ENCODE peak calls at places on chromosomes 2 and 18, in six cellular contexts. Z, D, N, M, R and W are unnamed samples. For H3K9me3, the result is how much of the 10 kb centered on the place peaks cover.

GRCh38 chr2:159129301-159129700 is 157.2 kb downstream of the WDSUB1 start:
- DNase-seq in Z (no peak), D (no peak), N (no peak), M (no peak), R (no peak), W (no peak)

GRCh38 chr2:26786207-26787023 is 559 bp downstream of the CENPA start:
- DNase-seq in Z (no peak), D (peak), N (no peak), M (no peak), R (peak), W (no peak)

GRCh38 chr2:70103531-70104061 is 16.3 kb downstream of the PCBP1 start:
- DNase-seq in Z (no peak), D (no peak), N (no peak), M (no peak), R (no peak), W (no peak)

GRCh38 chr2:218145124-218145523 is 19.3 kb downstream of the CXCR2 start:
- DNase-seq in Z (no peak), D (no peak), N (peak), M (no peak), R (no peak), W (no peak)

GRCh38 chr2:119142822-119143221 is 15.7 kb downstream of the C1QL2 start:
- DNase-seq in Z (no peak), D (no peak), N (no peak), M (no peak), R (no peak), W (no peak)

GRCh38 chr2:67137699-67138098 is 259.4 kb upstream of the ETAA1 start:
- DNase-seq in Z (no peak), D (no peak), N (no peak), M (no peak), R (no peak), W (no peak)

GRCh38 chr2:54880428-54880827 is 157.0 kb downstream of the EML6 start:
- DNase-seq in Z (no peak), D (no peak), N (no peak), M (no peak), R (no peak), W (no peak)

GRCh38 chr2:130920417-130921030 is 83.8 kb downstream of the ARHGEF4 start:
- DNase-seq in Z (peak), D (peak), N (peak), M (peak), R (peak), W (peak)

GRCh38 chr18:35875566-35875965 is 96.9 kb upstream of the RMP24 start:
- DNase-seq in Z (no peak), D (no peak), N (no peak), M (no peak), R (no peak), W (no peak)

GRCh38 chr2:225740086-225740485 is 340.6 kb downstream of the NYAP2 start:
- DNase-seq in Z (no peak), D (no peak), N (no peak), M (no peak), R (no peak), W (no peak)

GRCh38 chr2:236916181-236916580 is 169.5 kb upstream of the COPS8 start:
- DNase-seq in Z (no peak), D (no peak), N (no peak), M (no peak), R (no peak), W (no peak)

GRCh38 chr2:26471766-26472706 is 5.9 kb downstream of the OTOF start:
- DNase-seq in Z (no peak), D (no peak), N (no peak), M (no peak), R (no peak), W (no peak)

GRCh38 chr2:103161456-103162289 is 399.8 kb downstream of the TMEM182 start:
- DNase-seq in Z (peak), D (peak), N (peak), M (no peak), R (peak), W (no peak)

GRCh38 chr2:55862673-55863390 is 60.8 kb downstream of the EFEMP1 start:
- DNase-seq in Z (no peak), D (peak), N (peak), M (no peak), R (no peak), W (peak)

GRCh38 chr2:65361623-65362022 is 70.8 kb downstream of the SPRED2 start:
- DNase-seq in Z (no peak), D (no peak), N (no peak), M (no peak), R (no peak), W (no peak)
- H3K27ac ChIP-seq in Z (no peak), D (no peak), N (no peak), M (no peak), R (no peak), W (no peak)

DNA sequence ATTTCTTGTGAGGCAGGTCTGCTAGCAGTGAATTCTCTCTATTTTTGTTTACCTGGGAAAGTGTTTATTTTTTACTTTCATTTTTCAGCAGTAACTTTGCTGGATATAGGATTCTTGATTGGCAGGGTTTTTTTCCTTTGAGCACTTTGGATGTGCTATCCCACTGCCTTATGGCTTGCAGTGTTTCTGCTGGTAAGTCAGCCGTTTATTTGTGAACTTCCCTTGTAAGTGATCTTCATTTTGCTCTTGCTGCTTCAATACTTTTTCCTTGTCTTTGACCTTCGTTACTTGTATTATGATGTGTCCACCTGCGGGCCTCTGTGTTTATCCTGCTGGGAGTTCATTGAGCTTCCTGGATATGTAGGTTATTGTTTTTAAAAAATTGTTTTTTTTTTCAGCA is 54.7 kb downstream of the SLC66A2 start:
- DNase-seq in Z (no peak), D (no peak), N (no peak), M (no peak), R (no peak), W (no peak)
- H3K9me3 ChIP-seq in Z (under half), D (under half), N (half or more), M (half or more), R (under half), W (half or more)

GRCh38 chr2:113156278-113157107 is 17.3 kb upstream of the PSD4 start:
- DNase-seq in Z (no peak), D (no peak), N (no peak), M (no peak), R (peak), W (no peak)
- H3K27ac ChIP-seq in Z (peak), D (peak), N (peak), M (peak), R (peak), W (no peak)

GRCh38 chr2:239917957-239918481 is 107.1 kb downstream of the NDUFA10 start:
- DNase-seq in Z (no peak), D (no peak), N (peak), M (no peak), R (peak), W (no peak)
- H3K9me3 ChIP-seq in Z (under half), D (under half), N (under half), M (under half), R (under half), W (half or more)

DNA sequence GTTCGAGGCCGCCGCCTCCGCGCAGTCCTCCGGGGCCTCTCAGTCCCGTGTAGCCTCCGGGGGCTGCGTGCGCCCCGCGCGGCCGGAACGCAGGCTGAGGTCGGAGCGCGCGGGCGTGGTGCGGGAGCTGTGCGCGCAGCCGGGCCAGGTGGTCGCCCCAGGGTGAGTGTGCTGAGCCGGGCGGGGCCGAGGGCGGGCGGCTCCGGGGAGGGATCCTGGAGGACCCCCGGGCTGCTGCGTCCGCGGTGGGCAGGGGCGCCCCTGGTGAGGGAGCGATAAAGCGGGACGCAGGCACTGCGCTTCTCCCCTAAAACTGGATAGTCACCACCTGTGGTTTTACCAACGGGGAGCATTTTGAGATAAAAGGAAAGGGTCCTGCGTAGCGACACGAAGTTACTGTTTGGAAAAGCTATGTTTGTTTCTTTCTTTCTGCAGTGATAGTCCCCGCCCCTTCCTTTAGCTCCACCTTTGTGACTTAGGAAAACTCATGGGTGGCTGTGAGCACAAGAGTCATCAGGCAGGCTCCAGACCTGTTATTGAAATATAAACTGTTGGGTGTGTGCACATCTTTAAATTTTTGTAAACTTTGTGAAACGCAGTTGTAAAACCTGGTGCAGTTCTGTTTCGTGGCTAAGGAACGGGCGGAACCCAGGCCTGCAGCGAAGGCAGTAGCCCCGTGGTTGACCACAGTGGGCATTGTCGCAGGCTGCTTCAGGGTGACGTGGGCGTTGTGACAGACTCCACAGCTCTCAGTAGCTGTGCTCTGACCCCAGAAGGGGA is 687 bp downstream of the CTDP1 start:
- DNase-seq in Z (peak), D (peak), N (peak), M (peak), R (peak), W (no peak)
- H3K27ac ChIP-seq in Z (peak), D (peak), N (peak), M (peak), R (peak), W (no peak)

GRCh38 chr2:171966688-171967087 is 33.1 kb upstream of the METAP1D start:
- DNase-seq in Z (no peak), D (no peak), N (no peak), M (no peak), R (no peak), W (no peak)
- H3K9me3 ChIP-seq in Z (under half), D (under half), N (under half), M (under half), R (under half), W (under half)